ENCODE peak calls at places on chromosome 12, in seven cellular contexts. A, T, N, K, R, S and W are unnamed samples.
A peak's percentile ranks its signal among the peaks of the same experiment; 100 is the strongest.

GRCh38 chr12:47032644-47033043 is 46.8 kb upstream of the PCED1B start:
- DNase-seq in A (peak; percentile 60), T (no peak), N (peak; percentile 87), K (no peak), R (peak; percentile 55), S (no peak), W (peak; percentile 81)

GRCh38 chr12:107349008-107349747 is 255.8 kb upstream of the CRY1 start:
- DNase-seq in A (no peak), T (peak; percentile 69), N (peak; percentile 90), K (peak; percentile 40), R (peak; percentile 98), S (no peak), W (peak; percentile 93)

GRCh38 chr12:94615284-94616216 is 34.8 kb downstream of the TMCC3 start:
- DNase-seq in A (no peak), T (peak; percentile 66), N (peak; percentile 44), K (no peak), R (peak; percentile 93), S (no peak), W (peak; percentile 35)

GRCh38 chr12:76685246-76685678 is 78.7 kb upstream of the ZDHHC17 start:
- DNase-seq in A (no peak), T (peak; percentile 10), N (peak; percentile 64), K (no peak), R (peak; percentile 9), S (peak; percentile 59), W (peak; percentile 73)

GRCh38 chr12:15698377-15698867 is 90.8 kb downstream of the EPS8 start:
- DNase-seq in A (no peak), T (no peak), N (peak; percentile 73), K (no peak), R (no peak), S (no peak), W (no peak)

GRCh38 chr12:124764870-124765570 is 98.6 kb downstream of the SCARB1 start:
- DNase-seq in A (no peak), T (no peak), N (peak; percentile 98), K (peak; percentile 52), R (peak; percentile 91), S (no peak), W (peak; percentile 91)

GRCh38 chr12:74527491-74527890 is 10.1 kb upstream of the ATXN7L3B start:
- DNase-seq in A (no peak), T (no peak), N (no peak), K (no peak), R (no peak), S (no peak), W (no peak)

GRCh38 chr12:100157427-100157821 is 14.8 kb upstream of the BLTP3B start:
- DNase-seq in A (no peak), T (no peak), N (no peak), K (no peak), R (no peak), S (no peak), W (no peak)

GRCh38 chr12:117857632-117858274 is 111.0 kb downstream of the KSR2 start:
- DNase-seq in A (peak; percentile 51), T (peak; percentile 45), N (peak; percentile 43), K (no peak), R (peak; percentile 41), S (no peak), W (peak; percentile 48)

GRCh38 chr12:19484738-19485137 is 45.4 kb downstream of the AEBP2 start:
- DNase-seq in A (no peak), T (no peak), N (no peak), K (no peak), R (no peak), S (no peak), W (no peak)

GRCh38 chr12:119822046-119822445 is 55.1 kb downstream of the CIT start:
- DNase-seq in A (no peak), T (no peak), N (no peak), K (no peak), R (no peak), S (no peak), W (no peak)

GRCh38 chr12:101108130-101108529 is 101.9 kb downstream of the SLC5A8 start:
- DNase-seq in A (peak; percentile 1), T (no peak), N (no peak), K (no peak), R (no peak), S (no peak), W (no peak)

GRCh38 chr12:104742551-104742961 is 215.5 kb downstream of the SLC41A2 start:
- DNase-seq in A (no peak), T (no peak), N (no peak), K (no peak), R (no peak), S (no peak), W (no peak)

GRCh38 chr12:96752211-96752610 is 154.8 kb upstream of the NEDD1 start:
- DNase-seq in A (no peak), T (no peak), N (no peak), K (no peak), R (peak; percentile 52), S (no peak), W (no peak)

DNA sequence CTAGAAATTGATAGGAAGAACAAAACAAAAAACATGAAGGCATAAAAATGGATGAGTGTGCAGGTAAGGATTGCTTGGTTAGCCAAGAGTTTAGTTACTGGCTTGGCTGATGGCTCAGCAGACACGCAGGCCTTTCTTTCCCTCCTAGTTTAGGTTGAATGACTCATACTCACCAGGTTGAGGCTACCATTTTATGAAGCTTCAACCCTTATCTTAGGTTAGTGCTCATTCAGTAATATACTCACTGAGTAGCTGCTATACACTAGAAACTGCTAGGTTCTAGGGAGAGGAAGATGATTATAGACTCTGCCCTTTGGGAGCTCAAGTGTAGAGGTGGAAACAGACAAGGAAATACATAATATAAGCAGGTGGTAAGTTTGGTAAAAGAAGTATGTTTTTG is 6.0 kb downstream of the P3H3 start:
- DNase-seq in A (no peak), T (no peak), N (no peak), K (no peak), R (no peak), S (no peak), W (no peak)
- H3K4me3 ChIP-seq in A (no peak overlapping the region), T (no peak overlapping the region), N (no peak overlapping the region), K (no peak overlapping the region), R (no peak overlapping the region), S (peak overlapping the region; percentile 41), W (no peak overlapping the region)

GRCh38 chr12:20482680-20483079 is 114.3 kb downstream of the PDE3A start:
- DNase-seq in A (no peak), T (no peak), N (no peak), K (no peak), R (no peak), S (no peak), W (no peak)

GRCh38 chr12:20487519-20487918 is 119.2 kb downstream of the PDE3A start:
- DNase-seq in A (no peak), T (no peak), N (no peak), K (no peak), R (no peak), S (no peak), W (no peak)

GRCh38 chr12:20489645-20490044 is 121.3 kb downstream of the PDE3A start:
- DNase-seq in A (no peak), T (no peak), N (peak; percentile 30), K (no peak), R (no peak), S (no peak), W (no peak)

GRCh38 chr12:20483776-20484175 is 115.4 kb downstream of the PDE3A start:
- DNase-seq in A (no peak), T (no peak), N (peak; percentile 46), K (no peak), R (no peak), S (no peak), W (peak; percentile 41)

DNA sequence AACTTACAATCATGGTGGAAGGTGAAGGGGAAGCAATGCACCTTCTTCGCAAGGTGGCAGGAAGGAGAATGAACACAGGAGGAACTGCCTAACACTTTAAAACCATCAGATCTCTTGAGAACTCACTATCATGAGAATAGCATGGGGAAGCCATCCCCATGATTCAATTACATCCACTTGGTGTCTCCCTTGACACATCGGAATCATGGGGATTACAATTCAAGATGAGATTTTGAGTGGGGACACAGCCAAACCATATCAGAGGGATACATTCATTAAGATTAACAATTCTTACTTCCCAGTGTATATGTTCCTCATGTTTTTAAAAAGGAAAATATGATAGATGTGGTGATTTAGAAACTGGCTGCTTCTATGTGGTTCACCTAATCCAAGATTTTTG is 117.9 kb downstream of the PDE3A start:
- DNase-seq in A (no peak), T (no peak), N (no peak), K (no peak), R (no peak), S (no peak), W (peak; percentile 23)
- TF ChIP-seq CTCF in A (no peak), T (no peak), N (no peak), K (peak; percentile 14), R (no peak), S (peak; percentile 11), W (peak; percentile 12)

GRCh38 chr12:110549716-110550115 is 33.4 kb downstream of the PPTC7 start:
- DNase-seq in A (no peak), T (no peak), N (no peak), K (no peak), R (no peak), S (no peak), W (no peak)

GRCh38 chr12:110548678-110549077 is 34.4 kb downstream of the PPTC7 start:
- DNase-seq in A (no peak), T (no peak), N (no peak), K (peak; percentile 74), R (no peak), S (no peak), W (no peak)

GRCh38 chr12:110545812-110546211 is 37.3 kb downstream of the PPTC7 start:
- DNase-seq in A (no peak), T (no peak), N (no peak), K (no peak), R (no peak), S (no peak), W (no peak)

GRCh38 chr12:110546339-110546738 is 36.8 kb downstream of the PPTC7 start:
- DNase-seq in A (no peak), T (no peak), N (peak; percentile 89), K (peak; percentile 95), R (peak; percentile 92), S (no peak), W (peak; percentile 92)

DNA sequence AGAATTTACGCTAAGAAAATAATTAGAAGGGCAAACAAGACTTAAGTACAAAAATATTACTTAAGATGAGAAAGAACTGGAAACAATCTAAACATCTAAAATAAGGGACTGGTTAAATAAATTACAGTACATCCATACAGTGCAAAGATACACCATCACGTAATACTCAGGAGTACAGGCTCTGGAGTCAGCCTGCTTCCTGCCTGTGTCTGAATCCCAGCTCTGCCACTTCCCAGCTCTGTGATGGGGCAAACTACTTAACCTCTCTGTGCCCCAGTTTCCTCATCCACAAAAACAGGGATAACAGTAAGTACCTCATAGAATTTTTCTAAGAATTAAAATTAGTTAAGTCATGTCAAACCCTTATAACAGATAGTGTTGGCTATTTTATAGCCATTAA is 36.0 kb downstream of the PPTC7 start:
- DNase-seq in A (no peak), T (no peak), N (no peak), K (no peak), R (no peak), S (no peak), W (no peak)
- H3K4me3 ChIP-seq in A (no peak overlapping the region), T (no peak overlapping the region), N (no peak overlapping the region), K (no peak overlapping the region), R (no peak overlapping the region), S (no peak overlapping the region), W (no peak overlapping the region)

DNA sequence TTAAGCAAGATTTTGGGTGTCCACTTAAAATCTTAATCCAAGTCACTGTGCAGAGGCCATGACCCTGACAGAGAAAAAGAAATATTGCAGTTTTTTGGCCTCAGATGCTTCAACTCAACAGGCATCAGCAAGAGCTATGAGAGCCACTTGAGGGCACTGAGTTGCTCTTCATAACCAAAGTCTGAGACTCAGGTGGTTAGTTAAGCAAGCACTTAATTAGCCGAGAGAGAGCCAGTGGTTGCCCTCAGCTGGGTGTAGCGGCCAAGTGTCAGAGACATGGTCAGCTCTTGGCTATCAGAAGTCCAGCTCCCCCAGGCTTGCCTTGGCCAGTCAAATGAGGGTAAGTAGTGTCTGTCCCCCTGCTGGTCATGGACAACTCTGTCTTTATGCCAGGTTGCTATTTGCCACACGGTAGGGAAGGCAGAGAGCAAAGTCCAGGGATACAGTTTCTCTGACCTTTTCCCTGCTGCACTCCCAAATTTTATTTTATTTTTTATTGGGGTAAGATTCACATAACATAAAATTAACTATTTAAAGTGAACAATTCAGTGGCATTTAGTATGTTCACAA is 9.0 kb upstream of the KRT71 start:
- DNase-seq in A (no peak), T (no peak), N (no peak), K (no peak), R (no peak), S (no peak), W (no peak)
- TF ChIP-seq CTCF in A (peak; percentile 18), T (no peak), N (peak; percentile 15), K (peak; percentile 39), R (peak; percentile 33), S (no peak), W (peak; percentile 22)